ENCODE peak calls at places on chromosomes 13 and 19, in eight cellular contexts. U, N, B, A, W, E, R and M are unnamed samples.

GRCh38 chr19:18020212-18021067 is 12.5 kb downstream of the ARRDC2 start:
- DNase-seq in B (no peak), U (no peak), W (peak), N (no peak), E (no peak), A (peak), R (no peak), M (peak)

GRCh38 chr19:53880716-53881481 is 1.1 kb upstream of the PRKCG start:
- DNase-seq in B (no peak), N (no peak), A (no peak), U (no peak), R (no peak), W (no peak), E (no peak), M (no peak)

GRCh38 chr13:43472344-43472743 is 314.4 kb downstream of the ENOX1 start:
- DNase-seq in R (no peak), A (no peak), N (no peak), U (no peak), B (no peak), E (no peak), W (no peak), M (no peak)

GRCh38 chr19:34962281-34962944 is 1.6 kb downstream of the ZNF792 start:
- DNase-seq in R (no peak), U (peak), E (no peak), A (no peak), B (no peak), N (no peak), W (no peak), M (no peak)

GRCh38 chr13:32976046-32976781 is 40.0 kb upstream of the KL start:
- DNase-seq in E (no peak), W (no peak), R (no peak), N (no peak), A (no peak), B (no peak), U (no peak), M (no peak)

GRCh38 chr13:25267715-25268114 is 19.6 kb downstream of the MTMR6 start:
- DNase-seq in N (no peak), W (peak), U (peak), B (peak), E (no peak), R (no peak), A (no peak), M (no peak)

GRCh38 chr19:18300930-18301717 is 19.7 kb upstream of the JUND start:
- DNase-seq in E (no peak), W (peak), A (peak), U (no peak), B (peak), N (no peak), R (no peak), M (peak)

GRCh38 chr19:34667349-34668076 is 9.4 kb downstream of the SCGB2B2 start:
- DNase-seq in E (no peak), A (no peak), R (no peak), U (no peak), N (no peak), W (peak), B (no peak), M (no peak)

GRCh38 chr13:40668335-40668734 is 1.9 kb upstream of the FOXO1 start:
- DNase-seq in U (peak), R (no peak), N (peak), B (no peak), W (no peak), E (no peak), A (no peak), M (no peak)

GRCh38 chr13:72397265-72397664 is 330.2 kb downstream of the MZT1 start:
- DNase-seq in A (no peak), N (no peak), W (no peak), R (no peak), E (no peak), B (no peak), U (no peak), M (no peak)

GRCh38 chr13:90105276-90105675 is 1242.2 kb upstream of the MIR17HG start:
- DNase-seq in U (no peak), A (no peak), N (no peak), B (peak), E (no peak), W (peak), R (no peak), M (no peak)

GRCh38 chr19:4474504-4475136 is 2.5 kb downstream of the HDGFL2 start:
- DNase-seq in W (peak), U (no peak), B (no peak), R (no peak), A (no peak), N (peak), E (no peak), M (no peak)

GRCh38 chr19:36081385-36081784 is 26.7 kb downstream of the WDR62 start:
- DNase-seq in E (no peak), N (no peak), W (no peak), A (no peak), B (no peak), R (no peak), U (no peak), M (no peak)

GRCh38 chr19:46448601-46449000 is 19.9 kb upstream of the PNMA8C start:
- DNase-seq in B (no peak), W (no peak), N (no peak), U (no peak), E (no peak), A (no peak), R (no peak), M (no peak)

GRCh38 chr19:2663920-2664571 is 38.4 kb downstream of the GNG7 start:
- DNase-seq in W (no peak), U (no peak), E (no peak), R (no peak), B (no peak), A (no peak), N (peak), M (no peak)

GRCh38 chr19:4044927-4045557 is 21.7 kb downstream of the ZBTB7A start:
- DNase-seq in R (no peak), W (no peak), A (no peak), B (no peak), U (no peak), N (no peak), E (no peak), M (no peak)

GRCh38 chr13:71218960-71219359 is 648.0 kb downstream of the DACH1 start:
- DNase-seq in N (no peak), B (peak), E (no peak), W (no peak), A (no peak), U (peak), R (no peak), M (no peak)

GRCh38 chr19:14091086-14091884 is 734 bp upstream of the SAMD1 start:
- DNase-seq in N (peak), A (no peak), B (peak), U (peak), E (no peak), W (peak), R (peak), M (no peak)

GRCh38 chr19:1251233-1251502 is 2.8 kb downstream of the MIDN start:
- DNase-seq in R (no peak), U (peak), B (peak), E (no peak), W (peak), N (peak), A (no peak), M (no peak)